ENCODE peak calls at places on chromosome 1, in eight cellular contexts. V, E, R, Q, Y, S, I and F are unnamed samples.

GRCh38 chr1:30686236-30686635 is 37.1 kb downstream of the MATN1 start:
- DNase-seq in V (no peak), E (no peak), R (no peak), Q (no peak), Y (no peak), S (no peak), I (no peak), F (no peak)

GRCh38 chr1:39657402-39657801 is 14.5 kb downstream of the NT5C1A start:
- DNase-seq in V (no peak), E (peak; percentile 35), R (no peak), Q (no peak), Y (no peak), S (peak; percentile 40), I (no peak), F (no peak)

GRCh38 chr1:188700116-188700515 is 1777.5 kb downstream of the BRINP3 start:
- DNase-seq in V (no peak), E (no peak), R (no peak), Q (no peak), Y (no peak), S (no peak), I (no peak), F (no peak)

GRCh38 chr1:81330521-81330920 is 470.2 kb upstream of the ADGRL2 start:
- DNase-seq in V (no peak), E (no peak), R (no peak), Q (no peak), Y (no peak), S (no peak), I (no peak), F (no peak)

GRCh38 chr1:14712136-14712535 is 113.7 kb downstream of the KAZN start:
- DNase-seq in V (no peak), E (no peak), R (no peak), Q (no peak), Y (no peak), S (no peak), I (no peak), F (no peak)

GRCh38 chr1:21586926-21587601 is 77.8 kb downstream of the ALPL start:
- DNase-seq in V (peak; percentile 94), E (peak; percentile 91), R (peak; percentile 85), Q (peak; percentile 97), Y (no peak), S (peak; percentile 26), I (no peak), F (no peak)

GRCh38 chr1:211775208-211775607 is 55.4 kb downstream of the LPGAT1 start:
- DNase-seq in V (no peak), E (no peak), R (no peak), Q (no peak), Y (no peak), S (no peak), I (no peak), F (no peak)

GRCh38 chr1:202965441-202965821 is 1.6 kb downstream of the CYB5R1 start:
- DNase-seq in V (no peak), E (no peak), R (peak; percentile 70), Q (no peak), Y (no peak), S (no peak), I (no peak), F (no peak)